ENCODE peak calls at places on chromosome 5, in seven cellular contexts. One of them, this sample, is unnamed.

GRCh38 chr5:138469540-138470321 is 4.5 kb downstream of the EGR1 start:
- DNase-seq in GM23338: no peak
- DNase-seq in spleen: no peak
- DNase-seq in cardiac muscle cell: peak
- DNase-seq in dorsolateral prefrontal cortex: no peak
- DNase-seq in fibroblast of lung: peak
- DNase-seq in stomach: peak
- DNase-seq in this sample: peak

GRCh38 chr5:157961176-157961575 is 102.2 kb upstream of the CLINT1 start:
- DNase-seq in GM23338: no peak
- DNase-seq in spleen: no peak
- DNase-seq in cardiac muscle cell: no peak
- DNase-seq in dorsolateral prefrontal cortex: no peak
- DNase-seq in fibroblast of lung: no peak
- DNase-seq in stomach: no peak
- DNase-seq in this sample: no peak

GRCh38 chr5:170694911-170695310 is 88.6 kb upstream of the GABRP start:
- DNase-seq in GM23338: no peak
- DNase-seq in spleen: no peak
- DNase-seq in cardiac muscle cell: no peak
- DNase-seq in dorsolateral prefrontal cortex: no peak
- DNase-seq in fibroblast of lung: no peak
- DNase-seq in stomach: no peak
- DNase-seq in this sample: no peak

GRCh38 chr5:93586948-93587918 is 4.2 kb downstream of the NR2F1 start:
- DNase-seq in GM23338: peak
- DNase-seq in spleen: no peak
- DNase-seq in cardiac muscle cell: peak
- DNase-seq in dorsolateral prefrontal cortex: no peak
- DNase-seq in fibroblast of lung: peak
- DNase-seq in stomach: no peak
- DNase-seq in this sample: no peak

GRCh38 chr5:112018846-112019245 is 261.9 kb upstream of the NREP start:
- DNase-seq in GM23338: no peak
- DNase-seq in spleen: no peak
- DNase-seq in cardiac muscle cell: no peak
- DNase-seq in dorsolateral prefrontal cortex: no peak
- DNase-seq in fibroblast of lung: no peak
- DNase-seq in stomach: no peak
- DNase-seq in this sample: no peak

GRCh38 chr5:81169924-81170323 is 63.2 kb upstream of the CKMT2 start:
- DNase-seq in GM23338: no peak
- DNase-seq in spleen: no peak
- DNase-seq in cardiac muscle cell: no peak
- DNase-seq in dorsolateral prefrontal cortex: no peak
- DNase-seq in fibroblast of lung: no peak
- DNase-seq in stomach: no peak
- DNase-seq in this sample: no peak

GRCh38 chr5:67221487-67222242 is 25.1 kb upstream of the CD180 start:
- DNase-seq in GM23338: no peak
- DNase-seq in spleen: peak
- DNase-seq in cardiac muscle cell: no peak
- DNase-seq in dorsolateral prefrontal cortex: no peak
- DNase-seq in fibroblast of lung: no peak
- DNase-seq in stomach: no peak
- DNase-seq in this sample: no peak

GRCh38 chr5:139708434-139708849 is 60.3 kb downstream of the CXXC5 start:
- DNase-seq in GM23338: peak
- DNase-seq in spleen: no peak
- DNase-seq in cardiac muscle cell: no peak
- DNase-seq in dorsolateral prefrontal cortex: no peak
- DNase-seq in fibroblast of lung: no peak
- DNase-seq in stomach: no peak
- DNase-seq in this sample: no peak

GRCh38 chr5:122403965-122404364 is 91.9 kb downstream of the SNCAIP start:
- DNase-seq in GM23338: no peak
- DNase-seq in spleen: no peak
- DNase-seq in cardiac muscle cell: no peak
- DNase-seq in dorsolateral prefrontal cortex: no peak
- DNase-seq in fibroblast of lung: no peak
- DNase-seq in stomach: no peak
- DNase-seq in this sample: no peak

GRCh38 chr5:132979367-132979935 is 16.0 kb upstream of the AFF4 start:
- DNase-seq in GM23338: no peak
- DNase-seq in spleen: no peak
- DNase-seq in cardiac muscle cell: no peak
- DNase-seq in dorsolateral prefrontal cortex: no peak
- DNase-seq in fibroblast of lung: peak
- DNase-seq in stomach: no peak
- DNase-seq in this sample: peak

GRCh38 chr5:124057161-124057814 is 545.3 kb downstream of the CSNK1G3 start:
- DNase-seq in GM23338: no peak
- DNase-seq in spleen: peak
- DNase-seq in cardiac muscle cell: no peak
- DNase-seq in dorsolateral prefrontal cortex: no peak
- DNase-seq in fibroblast of lung: no peak
- DNase-seq in stomach: peak
- DNase-seq in this sample: no peak

GRCh38 chr5:14242447-14242846 is 99.3 kb downstream of the TRIO start:
- DNase-seq in GM23338: no peak
- DNase-seq in spleen: no peak
- DNase-seq in cardiac muscle cell: no peak
- DNase-seq in dorsolateral prefrontal cortex: no peak
- DNase-seq in fibroblast of lung: no peak
- DNase-seq in stomach: no peak
- DNase-seq in this sample: no peak

GRCh38 chr5:98794414-98795080 is 21.1 kb downstream of the RGMB start:
- DNase-seq in GM23338: no peak
- DNase-seq in spleen: no peak
- DNase-seq in cardiac muscle cell: no peak
- DNase-seq in dorsolateral prefrontal cortex: no peak
- DNase-seq in fibroblast of lung: no peak
- DNase-seq in stomach: no peak
- DNase-seq in this sample: peak

GRCh38 chr5:157519579-157520253 is 55.9 kb downstream of the ADAM19 start:
- DNase-seq in GM23338: no peak
- DNase-seq in spleen: no peak
- DNase-seq in cardiac muscle cell: no peak
- DNase-seq in dorsolateral prefrontal cortex: no peak
- DNase-seq in fibroblast of lung: no peak
- DNase-seq in stomach: no peak
- DNase-seq in this sample: no peak

GRCh38 chr5:33985447-33985846 is 954 bp upstream of the SLC45A2 start:
- DNase-seq in GM23338: no peak
- DNase-seq in spleen: no peak
- DNase-seq in cardiac muscle cell: no peak
- DNase-seq in dorsolateral prefrontal cortex: no peak
- DNase-seq in fibroblast of lung: no peak
- DNase-seq in stomach: no peak
- DNase-seq in this sample: no peak

GRCh38 chr5:143302344-143302743 is 101.1 kb downstream of the NR3C1 start:
- DNase-seq in GM23338: no peak
- DNase-seq in spleen: no peak
- DNase-seq in cardiac muscle cell: no peak
- DNase-seq in dorsolateral prefrontal cortex: no peak
- DNase-seq in fibroblast of lung: peak
- DNase-seq in stomach: no peak
- DNase-seq in this sample: no peak

GRCh38 chr5:72210913-72211670 is 103.8 kb downstream of the MAP1B start:
- DNase-seq in GM23338: no peak
- DNase-seq in spleen: no peak
- DNase-seq in cardiac muscle cell: peak
- DNase-seq in dorsolateral prefrontal cortex: no peak
- DNase-seq in fibroblast of lung: peak
- DNase-seq in stomach: peak
- DNase-seq in this sample: peak

GRCh38 chr5:59300930-59301329 is 592.6 kb downstream of the PDE4D start:
- DNase-seq in GM23338: no peak
- DNase-seq in spleen: no peak
- DNase-seq in cardiac muscle cell: no peak
- DNase-seq in dorsolateral prefrontal cortex: no peak
- DNase-seq in fibroblast of lung: no peak
- DNase-seq in stomach: no peak
- DNase-seq in this sample: no peak

GRCh38 chr5:68482199-68482598 is 266.6 kb downstream of the PIK3R1 start:
- DNase-seq in GM23338: no peak
- DNase-seq in spleen: no peak
- DNase-seq in cardiac muscle cell: no peak
- DNase-seq in dorsolateral prefrontal cortex: no peak
- DNase-seq in fibroblast of lung: no peak
- DNase-seq in stomach: no peak
- DNase-seq in this sample: no peak

GRCh38 chr5:176621661-176622079 is 8.7 kb downstream of the SNCB start:
- DNase-seq in GM23338: no peak
- DNase-seq in spleen: no peak
- DNase-seq in cardiac muscle cell: peak
- DNase-seq in dorsolateral prefrontal cortex: peak
- DNase-seq in fibroblast of lung: peak
- DNase-seq in stomach: no peak
- DNase-seq in this sample: no peak

GRCh38 chr5:111271885-111272284 is 47.7 kb downstream of the CAMK4 start:
- DNase-seq in GM23338: no peak
- DNase-seq in spleen: no peak
- DNase-seq in cardiac muscle cell: no peak
- DNase-seq in dorsolateral prefrontal cortex: no peak
- DNase-seq in fibroblast of lung: peak
- DNase-seq in stomach: no peak
- DNase-seq in this sample: no peak

GRCh38 chr5:39178171-39178570 is 41.2 kb downstream of the FYB1 start:
- DNase-seq in GM23338: no peak
- DNase-seq in spleen: no peak
- DNase-seq in cardiac muscle cell: peak
- DNase-seq in dorsolateral prefrontal cortex: no peak
- DNase-seq in fibroblast of lung: peak
- DNase-seq in stomach: no peak
- DNase-seq in this sample: peak

GRCh38 chr5:144812770-144813169 is 642.1 kb downstream of the KCTD16 start:
- DNase-seq in GM23338: no peak
- DNase-seq in spleen: no peak
- DNase-seq in cardiac muscle cell: peak
- DNase-seq in dorsolateral prefrontal cortex: no peak
- DNase-seq in fibroblast of lung: peak
- DNase-seq in stomach: no peak
- DNase-seq in this sample: peak

GRCh38 chr5:132947661-132948060 is 15.8 kb downstream of the AFF4 start:
- DNase-seq in GM23338: no peak
- DNase-seq in spleen: no peak
- DNase-seq in cardiac muscle cell: peak
- DNase-seq in dorsolateral prefrontal cortex: no peak
- DNase-seq in fibroblast of lung: peak
- DNase-seq in stomach: no peak
- DNase-seq in this sample: peak

GRCh38 chr5:14861123-14861757 is 10.3 kb downstream of the ANKH start:
- DNase-seq in GM23338: no peak
- DNase-seq in spleen: no peak
- DNase-seq in cardiac muscle cell: no peak
- DNase-seq in dorsolateral prefrontal cortex: no peak
- DNase-seq in fibroblast of lung: no peak
- DNase-seq in stomach: no peak
- DNase-seq in this sample: no peak

GRCh38 chr5:53031695-53032096 is 42.5 kb downstream of the ITGA2 start:
- DNase-seq in GM23338: no peak
- DNase-seq in spleen: no peak
- DNase-seq in cardiac muscle cell: peak
- DNase-seq in dorsolateral prefrontal cortex: no peak
- DNase-seq in fibroblast of lung: peak
- DNase-seq in stomach: no peak
- DNase-seq in this sample: peak

GRCh38 chr5:31251032-31251431 is 57.5 kb downstream of the CDH6 start:
- DNase-seq in GM23338: no peak
- DNase-seq in spleen: no peak
- DNase-seq in cardiac muscle cell: no peak
- DNase-seq in dorsolateral prefrontal cortex: no peak
- DNase-seq in fibroblast of lung: no peak
- DNase-seq in stomach: no peak
- DNase-seq in this sample: no peak
- TF ChIP-seq CTCF in GM23338: peak
- TF ChIP-seq CTCF in spleen: no peak
- TF ChIP-seq CTCF in cardiac muscle cell: no peak
- TF ChIP-seq CTCF in dorsolateral prefrontal cortex: no peak
- TF ChIP-seq CTCF in fibroblast of lung: no peak
- TF ChIP-seq CTCF in stomach: no peak
- TF ChIP-seq CTCF in this sample: no peak

GRCh38 chr5:337565-338130 is 16.1 kb downstream of the AHRR start:
- DNase-seq in GM23338: peak
- DNase-seq in spleen: no peak
- DNase-seq in cardiac muscle cell: peak
- DNase-seq in dorsolateral prefrontal cortex: no peak
- DNase-seq in fibroblast of lung: peak
- DNase-seq in stomach: no peak
- DNase-seq in this sample: peak
- TF ChIP-seq CTCF in GM23338: peak
- TF ChIP-seq CTCF in spleen: no peak
- TF ChIP-seq CTCF in cardiac muscle cell: peak
- TF ChIP-seq CTCF in dorsolateral prefrontal cortex: no peak
- TF ChIP-seq CTCF in fibroblast of lung: peak
- TF ChIP-seq CTCF in stomach: no peak
- TF ChIP-seq CTCF in this sample: peak

GRCh38 chr5:120327180-120327579 is 136.9 kb upstream of the PRR16 start:
- DNase-seq in GM23338: no peak
- DNase-seq in spleen: no peak
- DNase-seq in cardiac muscle cell: peak
- DNase-seq in dorsolateral prefrontal cortex: no peak
- DNase-seq in fibroblast of lung: peak
- DNase-seq in stomach: no peak
- DNase-seq in this sample: no peak
- TF ChIP-seq CTCF in GM23338: no peak
- TF ChIP-seq CTCF in spleen: no peak
- TF ChIP-seq CTCF in cardiac muscle cell: peak
- TF ChIP-seq CTCF in dorsolateral prefrontal cortex: no peak
- TF ChIP-seq CTCF in fibroblast of lung: no peak
- TF ChIP-seq CTCF in stomach: no peak
- TF ChIP-seq CTCF in this sample: no peak

GRCh38 chr5:173969167-173970049 is 19.6 kb upstream of the C5orf47 start:
- DNase-seq in GM23338: no peak
- DNase-seq in spleen: no peak
- DNase-seq in cardiac muscle cell: peak
- DNase-seq in dorsolateral prefrontal cortex: no peak
- DNase-seq in fibroblast of lung: peak
- DNase-seq in stomach: no peak
- DNase-seq in this sample: peak

GRCh38 chr5:173971681-173972080 is 17.3 kb upstream of the C5orf47 start:
- DNase-seq in GM23338: no peak
- DNase-seq in spleen: no peak
- DNase-seq in cardiac muscle cell: no peak
- DNase-seq in dorsolateral prefrontal cortex: no peak
- DNase-seq in fibroblast of lung: no peak
- DNase-seq in stomach: no peak
- DNase-seq in this sample: no peak

GRCh38 chr5:173973614-173973969 is 15.4 kb upstream of the C5orf47 start:
- DNase-seq in GM23338: peak
- DNase-seq in spleen: no peak
- DNase-seq in cardiac muscle cell: no peak
- DNase-seq in dorsolateral prefrontal cortex: no peak
- DNase-seq in fibroblast of lung: peak
- DNase-seq in stomach: peak
- DNase-seq in this sample: no peak

GRCh38 chr5:173972844-173973613 is 15.9 kb upstream of the C5orf47 start:
- DNase-seq in GM23338: peak
- DNase-seq in spleen: peak
- DNase-seq in cardiac muscle cell: peak
- DNase-seq in dorsolateral prefrontal cortex: peak
- DNase-seq in fibroblast of lung: peak
- DNase-seq in stomach: peak
- DNase-seq in this sample: peak

GRCh38 chr5:173970878-173971650 is 17.9 kb upstream of the C5orf47 start:
- DNase-seq in GM23338: no peak
- DNase-seq in spleen: no peak
- DNase-seq in cardiac muscle cell: no peak
- DNase-seq in dorsolateral prefrontal cortex: no peak
- DNase-seq in fibroblast of lung: no peak
- DNase-seq in stomach: no peak
- DNase-seq in this sample: no peak
- TF ChIP-seq CTCF in GM23338: peak
- TF ChIP-seq CTCF in spleen: no peak
- TF ChIP-seq CTCF in cardiac muscle cell: no peak
- TF ChIP-seq CTCF in dorsolateral prefrontal cortex: no peak
- TF ChIP-seq CTCF in fibroblast of lung: no peak
- TF ChIP-seq CTCF in stomach: no peak
- TF ChIP-seq CTCF in this sample: no peak